ENCODE peak calls at places on chromosome 1, in seven cellular contexts. B, J, F, K, C, W and T are unnamed samples.

GRCh38 chr1:47231314-47232186 is 475 bp downstream of the TAL1 start:
- DNase-seq in B (no peak), J (peak), F (peak), K (no peak), C (peak), W (peak), T (no peak)

GRCh38 chr1:167002354-167002753 is 13.3 kb downstream of the MAEL start:
- DNase-seq in B (no peak), J (no peak), F (no peak), K (no peak), C (no peak), W (no peak), T (no peak)

GRCh38 chr1:25538165-25538860 is 5.1 kb upstream of the LDLRAP1 start:
- DNase-seq in B (no peak), J (no peak), F (no peak), K (no peak), C (no peak), W (no peak), T (peak)

GRCh38 chr1:221777434-221778072 is 35.7 kb upstream of the DUSP10 start:
- DNase-seq in B (no peak), J (no peak), F (peak), K (no peak), C (no peak), W (no peak), T (no peak)

GRCh38 chr1:55877440-55878232 is 662.5 kb upstream of the USP24 start:
- DNase-seq in B (no peak), J (no peak), F (no peak), K (no peak), C (no peak), W (no peak), T (peak)

GRCh38 chr1:74323937-74324473 is 88.8 kb downstream of the TNNI3K start:
- DNase-seq in B (no peak), J (no peak), F (no peak), K (no peak), C (peak), W (no peak), T (no peak)

GRCh38 chr1:215842905-215843304 is 275.8 kb downstream of the KCTD3 start:
- DNase-seq in B (no peak), J (no peak), F (no peak), K (no peak), C (no peak), W (no peak), T (no peak)

GRCh38 chr1:210001751-210002150 is 63.7 kb downstream of the SYT14 start:
- DNase-seq in B (no peak), J (no peak), F (no peak), K (no peak), C (peak), W (no peak), T (no peak)

GRCh38 chr1:36807262-36807661 is 227.1 kb downstream of the GRIK3 start:
- DNase-seq in B (no peak), J (no peak), F (no peak), K (no peak), C (no peak), W (no peak), T (no peak)